ENCODE peak calls at places on chromosomes 11 and 22, in four cellular contexts. One of them, this sample, is unnamed.

GRCh38 chr22:25668437-25668836 is 73.6 kb upstream of the MYO18B start:
- DNase-seq in IMR-90: peak
- DNase-seq in mesendoderm: no peak
- DNase-seq in H9: no peak
- DNase-seq in this sample: no peak

GRCh38 chr11:12862761-12863469 is 146.2 kb upstream of the RASSF10 start:
- DNase-seq in IMR-90: peak
- DNase-seq in mesendoderm: peak
- DNase-seq in H9: peak
- DNase-seq in this sample: peak

GRCh38 chr11:27721505-27722116 is 21.4 kb upstream of the BDNF start:
- DNase-seq in IMR-90: no peak
- DNase-seq in mesendoderm: peak
- DNase-seq in H9: no peak
- DNase-seq in this sample: peak

GRCh38 chr22:46087816-46088277 is 62.5 kb upstream of the PPARA start:
- DNase-seq in IMR-90: peak
- DNase-seq in mesendoderm: peak
- DNase-seq in H9: no peak
- DNase-seq in this sample: no peak

GRCh38 chr11:47641585-47642098 is 717 bp downstream of the MTCH2 start:
- DNase-seq in IMR-90: no peak
- DNase-seq in mesendoderm: peak
- DNase-seq in H9: no peak
- DNase-seq in this sample: no peak

GRCh38 chr11:25910090-25910489 is 421.8 kb upstream of the ANO3 start:
- DNase-seq in IMR-90: no peak
- DNase-seq in mesendoderm: no peak
- DNase-seq in H9: no peak
- DNase-seq in this sample: no peak

GRCh38 chr22:20429254-20430100 is 8.1 kb downstream of the SCARF2 start:
- DNase-seq in IMR-90: no peak
- DNase-seq in mesendoderm: peak
- DNase-seq in H9: peak
- DNase-seq in this sample: peak

GRCh38 chr11:44954051-44954906 is 3.6 kb upstream of the TP53I11 start:
- DNase-seq in IMR-90: no peak
- DNase-seq in mesendoderm: peak
- DNase-seq in H9: no peak
- DNase-seq in this sample: no peak

GRCh38 chr22:21861290-21861848 is 6.1 kb downstream of the MAPK1 start:
- DNase-seq in IMR-90: no peak
- DNase-seq in mesendoderm: no peak
- DNase-seq in H9: no peak
- DNase-seq in this sample: no peak

GRCh38 chr11:48123249-48123875 is 93.2 kb upstream of the OR4B1 start:
- DNase-seq in IMR-90: no peak
- DNase-seq in mesendoderm: no peak
- DNase-seq in H9: no peak
- DNase-seq in this sample: no peak

GRCh38 chr22:26374645-26375044 is 54.4 kb upstream of the ASPHD2 start:
- DNase-seq in IMR-90: no peak
- DNase-seq in mesendoderm: no peak
- DNase-seq in H9: no peak
- DNase-seq in this sample: no peak

GRCh38 chr11:123174196-123175183 is 20.6 kb downstream of the CLMP start:
- DNase-seq in IMR-90: peak
- DNase-seq in mesendoderm: peak
- DNase-seq in H9: no peak
- DNase-seq in this sample: no peak

GRCh38 chr22:23282089-23282501 is 101.8 kb downstream of the BCR start:
- DNase-seq in IMR-90: peak
- DNase-seq in mesendoderm: no peak
- DNase-seq in H9: no peak
- DNase-seq in this sample: no peak

GRCh38 chr11:14927146-14927545 is 35.1 kb upstream of the CYP2R1 start:
- DNase-seq in IMR-90: peak
- DNase-seq in mesendoderm: peak
- DNase-seq in H9: no peak
- DNase-seq in this sample: no peak

GRCh38 chr11:115234794-115235193 is 269.4 kb downstream of the CADM1 start:
- DNase-seq in IMR-90: no peak
- DNase-seq in mesendoderm: no peak
- DNase-seq in H9: no peak
- DNase-seq in this sample: no peak

GRCh38 chr11:13859986-13860385 is 102.5 kb upstream of the SPON1 start:
- DNase-seq in IMR-90: no peak
- DNase-seq in mesendoderm: no peak
- DNase-seq in H9: no peak
- DNase-seq in this sample: no peak

DNA sequence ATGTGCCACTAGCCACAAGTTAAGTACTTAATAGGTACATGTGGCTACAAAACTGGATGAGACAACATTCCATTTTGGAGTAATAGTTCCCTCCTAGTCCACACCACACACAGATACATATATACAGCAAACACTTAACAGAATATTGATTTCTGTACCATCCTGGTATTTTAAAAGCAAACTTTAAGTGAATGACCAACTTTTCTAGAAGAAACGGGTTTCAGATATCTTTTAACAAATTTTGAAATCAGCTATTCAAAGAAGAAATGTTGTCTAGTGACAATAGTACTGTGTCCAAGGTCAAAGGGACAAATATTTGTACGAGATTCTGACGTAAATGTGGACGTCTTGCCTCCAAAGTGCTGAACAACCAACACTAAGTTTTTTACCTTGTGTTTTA is 12.3 kb upstream of the CARD16 start:
- DNase-seq in IMR-90: no peak
- DNase-seq in mesendoderm: no peak
- DNase-seq in H9: no peak
- DNase-seq in this sample: no peak
- H4K5ac ChIP-seq in IMR-90: no peak
- H4K5ac ChIP-seq in mesendoderm: no peak
- H4K5ac ChIP-seq in H9: no peak
- H4K5ac ChIP-seq in this sample: no peak

DNA sequence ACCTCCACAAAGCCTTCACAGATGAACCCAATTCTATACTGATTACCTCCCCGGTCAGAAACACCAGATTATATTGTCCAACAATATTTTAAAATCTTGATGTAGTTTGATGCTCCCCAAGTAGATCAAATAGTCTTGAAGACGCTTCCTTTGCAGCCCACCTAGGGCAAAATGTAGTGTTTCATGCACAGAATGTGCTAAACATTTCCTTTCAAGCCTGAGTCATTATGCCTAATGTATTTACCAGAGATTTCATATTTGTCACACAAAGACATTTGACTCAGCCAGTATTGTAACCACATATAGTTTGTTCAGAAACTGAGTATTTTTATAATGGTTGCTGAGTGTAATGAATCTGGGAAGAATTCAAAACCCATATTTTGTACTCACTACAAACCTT is 1396.8 kb downstream of the LRRC4C start:
- DNase-seq in IMR-90: no peak
- DNase-seq in mesendoderm: no peak
- DNase-seq in H9: no peak
- DNase-seq in this sample: no peak
- H4K5ac ChIP-seq in IMR-90: no peak
- H4K5ac ChIP-seq in mesendoderm: no peak
- H4K5ac ChIP-seq in H9: no peak
- H4K5ac ChIP-seq in this sample: no peak

GRCh38 chr22:19176175-19176630 is 2.3 kb downstream of the SLC25A1 start:
- DNase-seq in IMR-90: no peak
- DNase-seq in mesendoderm: peak
- DNase-seq in H9: no peak
- DNase-seq in this sample: peak

GRCh38 chr22:19174106-19175025 is 4.2 kb downstream of the SLC25A1 start:
- DNase-seq in IMR-90: peak
- DNase-seq in mesendoderm: peak
- DNase-seq in H9: peak
- DNase-seq in this sample: peak

GRCh38 chr22:19176732-19177131 is 1.8 kb downstream of the SLC25A1 start:
- DNase-seq in IMR-90: no peak
- DNase-seq in mesendoderm: no peak
- DNase-seq in H9: no peak
- DNase-seq in this sample: no peak

GRCh38 chr22:19175602-19176174 is 2.8 kb downstream of the SLC25A1 start:
- DNase-seq in IMR-90: no peak
- DNase-seq in mesendoderm: no peak
- DNase-seq in H9: no peak
- DNase-seq in this sample: no peak

DNA sequence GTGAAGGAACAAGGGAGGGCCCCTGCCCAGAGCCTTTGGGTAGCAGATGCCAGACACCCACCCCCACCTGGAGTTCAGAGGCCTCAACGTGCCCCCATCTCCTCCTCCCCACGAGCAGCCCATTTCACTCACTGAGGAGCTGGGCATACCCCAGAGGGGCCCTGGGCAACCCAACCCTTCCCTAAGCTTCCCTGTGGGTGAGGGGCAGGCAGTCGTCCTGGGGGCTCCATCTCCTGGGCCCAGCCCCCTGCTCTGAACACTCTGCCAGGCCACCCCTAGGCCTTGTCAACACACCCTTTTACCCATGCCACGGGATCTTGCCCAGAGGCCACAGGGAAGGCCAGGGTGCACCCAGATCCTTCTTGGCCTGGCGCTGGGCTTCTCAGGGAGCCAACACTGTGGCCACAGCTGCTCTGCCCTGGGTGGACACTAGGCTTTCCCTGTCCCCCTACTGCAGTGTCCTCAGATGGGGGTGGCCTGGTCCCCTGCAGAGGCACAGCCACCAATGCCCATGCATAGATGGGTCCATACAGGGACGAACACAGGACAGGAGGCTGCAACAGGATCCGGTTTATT is 3.4 kb downstream of the SLC25A1 start:
- DNase-seq in IMR-90: no peak
- DNase-seq in mesendoderm: no peak
- DNase-seq in H9: no peak
- DNase-seq in this sample: no peak
- H4K5ac ChIP-seq in IMR-90: no peak
- H4K5ac ChIP-seq in mesendoderm: no peak
- H4K5ac ChIP-seq in H9: no peak
- H4K5ac ChIP-seq in this sample: no peak

DNA sequence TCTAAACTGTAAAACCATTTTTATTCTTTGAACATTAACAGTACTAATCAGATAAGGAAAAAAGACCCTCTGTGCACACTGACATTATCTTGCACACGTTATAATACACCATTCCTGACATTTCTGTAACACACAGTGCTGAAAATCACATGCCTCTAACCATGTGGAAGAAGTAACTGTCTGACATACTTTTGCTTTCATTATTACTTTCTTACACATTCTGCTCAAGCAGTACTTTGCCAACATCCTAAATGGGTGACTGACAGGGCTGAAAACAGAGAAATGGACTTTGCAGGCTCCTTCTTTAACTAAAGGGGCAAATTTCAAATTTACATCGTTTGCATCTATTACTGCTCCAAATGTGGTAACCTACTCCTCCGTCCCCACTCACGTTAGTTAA is 22.8 kb upstream of the TP53AIP1 start:
- DNase-seq in IMR-90: no peak
- DNase-seq in mesendoderm: no peak
- DNase-seq in H9: no peak
- DNase-seq in this sample: no peak
- H4K5ac ChIP-seq in IMR-90: no peak
- H4K5ac ChIP-seq in mesendoderm: no peak
- H4K5ac ChIP-seq in H9: no peak
- H4K5ac ChIP-seq in this sample: no peak